ENCODE peak calls at places on chromosomes 11 and 22, in five cellular contexts. D is upper lobe of right lung, A is A673, Y is spleen, U is OCI-LY7. O is an unnamed sample.

GRCh38 chr11:117807482-117808272 is 10.7 kb upstream of the DSCAML1 start:
- DNase-seq in D (peak; percentile 86), A (peak; percentile 83), Y (peak; percentile 91), U (peak; percentile 63), O (no peak)

GRCh38 chr11:110198031-110198729 is 98.2 kb downstream of the RDX start:
- DNase-seq in D (no peak), A (no peak), Y (peak; percentile 47), U (no peak), O (no peak)

GRCh38 chr22:41417622-41418390 is 28.8 kb downstream of the TOB2 start:
- DNase-seq in D (peak; percentile 98), A (no peak), Y (peak; percentile 90), U (no peak), O (no peak)

GRCh38 chr11:1877211-1878133 is 14.2 kb downstream of the PRR33 start:
- DNase-seq in D (peak; percentile 65), A (no peak), Y (peak; percentile 79), U (no peak), O (peak; percentile 70)

GRCh38 chr22:42561856-42562255 is 8.1 kb downstream of the SERHL2 start:
- DNase-seq in D (no peak), A (no peak), Y (no peak), U (no peak), O (no peak)

GRCh38 chr11:128707671-128708070 is 13.8 kb downstream of the FLI1 start:
- DNase-seq in D (no peak), A (no peak), Y (no peak), U (no peak), O (no peak)

GRCh38 chr11:66720223-66720898 is 8.7 kb downstream of the SPTBN2 start:
- DNase-seq in D (peak; percentile 80), A (peak; percentile 66), Y (peak; percentile 83), U (no peak), O (peak; percentile 93)

GRCh38 chr11:48098024-48098423 is 117.7 kb downstream of the PTPRJ start:
- DNase-seq in D (no peak), A (no peak), Y (no peak), U (no peak), O (no peak)

GRCh38 chr11:27820249-27820648 is 120.0 kb upstream of the BDNF start:
- DNase-seq in D (no peak), A (no peak), Y (no peak), U (no peak), O (no peak)

GRCh38 chr22:40890881-40891280 is 29.0 kb upstream of the DNAJB7 start:
- DNase-seq in D (no peak), A (no peak), Y (no peak), U (no peak), O (no peak)

GRCh38 chr11:8288166-8288772 is 24.6 kb upstream of the LMO1 start:
- DNase-seq in D (no peak), A (no peak), Y (no peak), U (no peak), O (no peak)

GRCh38 chr11:113577356-113578163 is 102.4 kb upstream of the DRD2 start:
- DNase-seq in D (no peak), A (no peak), Y (no peak), U (no peak), O (no peak)

GRCh38 chr11:61586792-61587430 is 6.0 kb upstream of the SYT7 start:
- DNase-seq in D (no peak), A (no peak), Y (no peak), U (no peak), O (no peak)

GRCh38 chr11:61585115-61585514 is 4.2 kb upstream of the SYT7 start:
- DNase-seq in D (no peak), A (no peak), Y (no peak), U (no peak), O (no peak)

GRCh38 chr11:61587541-61587941 is 6.7 kb upstream of the SYT7 start:
- DNase-seq in D (peak; percentile 79), A (peak; percentile 53), Y (peak; percentile 80), U (no peak), O (no peak)

GRCh38 chr11:61589961-61590360 is 9.1 kb upstream of the SYT7 start:
- DNase-seq in D (no peak), A (no peak), Y (no peak), U (no peak), O (no peak)

DNA sequence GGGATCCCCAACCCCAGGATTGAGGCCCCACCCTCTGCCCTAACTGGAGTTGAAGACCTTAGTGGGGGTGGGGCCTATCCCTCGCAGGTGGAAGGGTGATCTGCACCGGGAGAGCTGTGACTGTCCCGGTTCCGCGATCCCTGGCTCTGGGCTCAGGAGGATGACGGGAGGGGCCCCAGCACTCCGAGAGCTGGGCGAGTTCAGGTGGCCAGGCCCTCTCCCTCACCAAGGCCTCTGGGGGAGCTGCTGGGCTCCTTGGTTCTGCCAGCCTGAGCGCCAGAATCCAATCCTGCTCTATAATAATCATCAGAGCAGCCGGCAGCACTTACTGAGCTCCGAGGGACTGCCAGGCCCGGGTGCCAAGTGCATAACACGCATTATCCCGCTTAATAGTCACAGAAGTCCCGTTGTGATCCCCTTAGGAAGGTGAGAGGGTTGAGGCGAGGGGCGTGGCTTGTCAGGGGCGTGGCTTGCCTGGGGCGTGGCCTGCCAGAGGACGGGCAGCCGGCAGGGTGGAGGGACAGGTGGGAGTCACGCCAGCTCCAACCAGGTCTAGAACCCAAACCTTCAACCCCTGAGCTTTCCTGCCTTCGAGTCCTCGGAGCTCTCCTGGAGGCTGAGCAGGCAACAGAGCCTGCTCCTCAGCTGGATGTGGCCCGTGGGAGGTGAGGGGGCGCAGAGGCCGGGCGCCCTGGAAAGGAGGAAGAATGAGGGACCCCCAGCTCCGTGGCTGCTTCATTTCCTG is 7.2 kb upstream of the SYT7 start:
- DNase-seq in D (peak; percentile 86), A (peak; percentile 53), Y (peak; percentile 83), U (peak; percentile 17), O (no peak)
- H3K4me3 ChIP-seq in D (peak overlapping the region; percentile 57), A (peak overlapping the region; percentile 46), Y (peak overlapping the region; percentile 45), U (no peak overlapping the region), O (peak overlapping the region; percentile 28)

DNA sequence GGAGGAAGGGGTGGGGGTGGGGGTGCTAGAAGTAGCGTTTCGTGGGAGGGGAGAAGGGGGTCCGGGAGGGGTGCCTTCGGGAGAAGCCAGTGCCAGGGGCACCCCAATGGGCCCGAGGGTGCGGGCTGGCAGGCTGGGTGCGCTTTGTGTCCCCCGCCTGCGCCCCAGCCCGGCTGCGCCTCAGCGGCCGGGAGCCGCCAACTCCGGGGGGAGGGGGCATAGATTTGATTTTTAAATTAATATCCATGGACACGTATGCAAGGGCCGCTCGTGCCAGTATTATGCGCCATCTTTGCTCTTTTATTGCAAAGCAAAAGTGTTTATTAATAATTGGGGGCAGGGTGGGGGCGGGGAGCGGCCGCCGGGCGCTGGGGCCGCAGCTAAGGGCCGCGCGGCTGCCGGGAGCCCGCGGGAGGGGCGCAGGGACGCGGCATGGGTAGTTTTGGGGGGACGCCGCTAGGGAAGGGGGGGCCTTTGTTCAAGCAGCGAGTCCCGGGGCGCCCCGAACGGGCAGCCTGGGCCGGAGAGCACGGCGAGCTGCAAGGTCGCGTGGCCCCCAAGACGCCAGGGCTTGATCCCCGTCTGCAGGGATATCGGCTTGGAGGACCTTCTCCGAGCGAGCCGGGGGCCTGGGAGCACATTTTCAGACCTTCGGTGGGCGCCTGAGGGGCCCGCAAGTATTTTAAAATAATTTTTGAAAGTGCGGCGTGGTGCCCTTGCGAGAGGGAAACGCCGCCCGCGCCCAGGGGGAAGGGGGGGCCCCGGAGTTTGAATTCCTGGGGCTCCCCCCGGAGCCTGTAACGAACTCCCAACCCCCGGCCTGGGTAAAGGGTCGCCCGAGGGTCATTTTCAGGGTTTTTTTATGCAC is 959 bp downstream of the CCND1 start:
- DNase-seq in D (peak; percentile 66), A (peak; percentile 61), Y (peak; percentile 79), U (no peak), O (peak; percentile 48)
- H3K27ac ChIP-seq in D (peak overlapping the region; percentile 90), A (peak overlapping the region; percentile 99), Y (peak overlapping the region; percentile 78), U (no peak overlapping the region), O (peak overlapping the region; percentile 89)

GRCh38 chr11:130449246-130449990 is 973 bp downstream of the ADAMTS15 start:
- DNase-seq in D (peak; percentile 69), A (no peak), Y (no peak), U (no peak), O (no peak)

GRCh38 chr11:130448416-130449068 is at the start of gene ADAMTS15:
- DNase-seq in D (peak; percentile 93), A (peak; percentile 97), Y (no peak), U (no peak), O (peak; percentile 84)

GRCh38 chr11:130451261-130452019 is 3.0 kb downstream of the ADAMTS15 start:
- DNase-seq in D (no peak), A (peak; percentile 62), Y (no peak), U (no peak), O (no peak)

GRCh38 chr11:130448039-130448415 is 418 bp upstream of the ADAMTS15 start:
- DNase-seq in D (no peak), A (no peak), Y (peak; percentile 25), U (no peak), O (no peak)

GRCh38 chr11:130449996-130450419 is 1.6 kb downstream of the ADAMTS15 start:
- DNase-seq in D (peak; percentile 86), A (no peak), Y (no peak), U (no peak), O (no peak)
- TF ChIP-seq CTCF in D (peak; percentile 60), A (peak; percentile 20), Y (no peak), U (no peak), O (no peak)

GRCh38 chr11:6656936-6657335 is 1.3 kb upstream of the DCHS1 start:
- DNase-seq in D (no peak), A (no peak), Y (no peak), U (no peak), O (no peak)
- H3K4me3 ChIP-seq in D (no peak overlapping the region), A (no peak overlapping the region), Y (no peak overlapping the region), U (no peak overlapping the region), O (no peak overlapping the region)

GRCh38 chr22:38853149-38853548 is 9.3 kb upstream of the NPTXR start:
- DNase-seq in D (no peak), A (no peak), Y (no peak), U (no peak), O (no peak)

GRCh38 chr22:38852522-38852921 is 8.7 kb upstream of the NPTXR start:
- DNase-seq in D (no peak), A (no peak), Y (no peak), U (no peak), O (no peak)

GRCh38 chr22:38850941-38851849 is 7.4 kb upstream of the NPTXR start:
- DNase-seq in D (no peak), A (no peak), Y (no peak), U (no peak), O (no peak)

GRCh38 chr22:38849816-38850215 is 6.0 kb upstream of the NPTXR start:
- DNase-seq in D (no peak), A (no peak), Y (no peak), U (no peak), O (no peak)

GRCh38 chr22:38850399-38850798 is 6.6 kb upstream of the NPTXR start:
- DNase-seq in D (no peak), A (no peak), Y (no peak), U (no peak), O (no peak)
- H3K27ac ChIP-seq in D (no peak overlapping the region), A (no peak overlapping the region), Y (no peak overlapping the region), U (no peak overlapping the region), O (no peak overlapping the region)

DNA sequence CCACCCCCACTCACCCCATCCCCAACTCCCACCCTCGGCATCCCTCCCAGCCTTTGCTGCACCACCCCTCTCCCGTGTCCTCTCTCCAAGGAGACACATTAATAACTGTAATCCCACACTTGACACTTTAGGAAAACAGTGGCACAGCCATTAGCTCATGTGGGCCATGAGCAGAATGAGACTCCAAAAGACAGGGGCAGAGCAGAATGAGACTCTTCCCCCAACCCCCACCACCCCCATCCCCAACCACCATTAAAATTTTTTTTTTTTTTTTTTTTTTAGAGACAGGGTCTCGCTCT is 6.2 kb upstream of the SLCO2B1 start:
- DNase-seq in D (no peak), A (no peak), Y (no peak), U (no peak), O (no peak)
- TF ChIP-seq CTCF in D (no peak), A (no peak), Y (no peak), U (no peak), O (no peak)